ENCODE peak calls at places on chromosomes 2 and 18, in five cellular contexts. One of them, this sample, is unnamed.

GRCh38 chr18:43486462-43486861 is 209.2 kb upstream of the SYT4 start:
- DNase-seq in GM23248: peak
- DNase-seq in K562: no peak
- DNase-seq in DND-41: peak
- DNase-seq in hepatocyte: no peak
- DNase-seq in this sample: no peak

GRCh38 chr2:201234167-201235139 is 25.9 kb upstream of the CASP8 start:
- DNase-seq in K562: no peak
- DNase-seq in hepatocyte: no peak
- DNase-seq in GM23248: peak
- DNase-seq in DND-41: peak
- DNase-seq in this sample: peak

GRCh38 chr2:209638346-209638745 is 133.3 kb upstream of the UNC80 start:
- DNase-seq in K562: no peak
- DNase-seq in GM23248: peak
- DNase-seq in DND-41: no peak
- DNase-seq in hepatocyte: no peak
- DNase-seq in this sample: no peak

GRCh38 chr18:32730620-32731021 is 42.2 kb downstream of the KLHL14 start:
- DNase-seq in GM23248: peak
- DNase-seq in DND-41: peak
- DNase-seq in K562: no peak
- DNase-seq in hepatocyte: no peak
- DNase-seq in this sample: peak

GRCh38 chr18:50011813-50012445 is 183.0 kb downstream of the MYO5B start:
- DNase-seq in hepatocyte: no peak
- DNase-seq in DND-41: no peak
- DNase-seq in K562: no peak
- DNase-seq in GM23248: peak
- DNase-seq in this sample: no peak

GRCh38 chr2:101359436-101359835 is 27.9 kb downstream of the CREG2 start:
- DNase-seq in GM23248: no peak
- DNase-seq in DND-41: no peak
- DNase-seq in hepatocyte: no peak
- DNase-seq in K562: no peak
- DNase-seq in this sample: no peak

GRCh38 chr2:101809656-101810055 is 112.1 kb downstream of the MAP4K4 start:
- DNase-seq in hepatocyte: no peak
- DNase-seq in GM23248: no peak
- DNase-seq in DND-41: no peak
- DNase-seq in K562: no peak
- DNase-seq in this sample: peak

GRCh38 chr18:21000667-21001066 is 110.9 kb downstream of the ROCK1 start:
- DNase-seq in GM23248: peak
- DNase-seq in hepatocyte: no peak
- DNase-seq in K562: no peak
- DNase-seq in DND-41: no peak
- DNase-seq in this sample: peak

GRCh38 chr2:172106128-172106961 is 3.6 kb upstream of the DLX2 start:
- DNase-seq in K562: peak
- DNase-seq in DND-41: no peak
- DNase-seq in GM23248: peak
- DNase-seq in hepatocyte: peak
- DNase-seq in this sample: peak

GRCh38 chr18:23718731-23719130 is 29.5 kb downstream of the LAMA3 start:
- DNase-seq in K562: no peak
- DNase-seq in GM23248: no peak
- DNase-seq in hepatocyte: no peak
- DNase-seq in DND-41: no peak
- DNase-seq in this sample: no peak
- H2AFZ ChIP-seq in K562: no peak
- H2AFZ ChIP-seq in GM23248: no peak
- H2AFZ ChIP-seq in hepatocyte: no peak
- H2AFZ ChIP-seq in DND-41: no peak
- H2AFZ ChIP-seq in this sample: no peak

DNA sequence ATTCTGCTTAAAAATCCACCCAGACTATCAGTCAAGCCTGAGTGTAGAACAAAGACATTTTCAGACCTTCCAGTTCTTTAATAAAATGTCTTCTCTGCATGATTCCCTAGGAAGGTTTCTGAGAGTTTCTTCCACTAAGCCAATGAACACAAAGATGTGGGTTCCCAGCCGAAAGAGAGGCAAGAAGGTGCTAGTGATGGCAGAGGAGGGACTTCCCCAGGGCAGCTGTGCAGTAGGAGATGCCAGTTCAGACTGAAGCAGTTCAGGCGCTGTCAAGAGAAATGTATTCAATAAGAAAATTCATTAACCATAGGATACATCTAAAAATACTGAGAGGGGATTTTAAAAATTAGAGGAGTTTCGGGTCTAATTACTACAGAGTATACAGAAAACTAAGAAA is 83.3 kb downstream of the RND3 start:
- DNase-seq in K562: no peak
- DNase-seq in GM23248: no peak
- DNase-seq in DND-41: peak
- DNase-seq in hepatocyte: no peak
- DNase-seq in this sample: no peak
- H3K4me2 ChIP-seq in K562: no peak
- H3K4me2 ChIP-seq in GM23248: peak
- H3K4me2 ChIP-seq in DND-41: peak
- H3K4me2 ChIP-seq in hepatocyte: no peak
- H3K4me2 ChIP-seq in this sample: peak

GRCh38 chr2:218662827-218663226 is 3.3 kb downstream of the BCS1L start:
- DNase-seq in DND-41: no peak
- DNase-seq in GM23248: no peak
- DNase-seq in K562: no peak
- DNase-seq in hepatocyte: no peak
- DNase-seq in this sample: no peak
- H3K27ac ChIP-seq in DND-41: no peak
- H3K27ac ChIP-seq in GM23248: no peak
- H3K27ac ChIP-seq in K562: no peak
- H3K27ac ChIP-seq in hepatocyte: no peak
- H3K27ac ChIP-seq in this sample: no peak

GRCh38 chr18:27712066-27712465 is 464.9 kb downstream of the CDH2 start:
- DNase-seq in GM23248: no peak
- DNase-seq in hepatocyte: peak
- DNase-seq in K562: no peak
- DNase-seq in DND-41: no peak
- DNase-seq in this sample: no peak

GRCh38 chr18:27715751-27716150 is 461.2 kb downstream of the CDH2 start:
- DNase-seq in hepatocyte: no peak
- DNase-seq in DND-41: peak
- DNase-seq in K562: no peak
- DNase-seq in GM23248: peak
- DNase-seq in this sample: peak

GRCh38 chr18:27709344-27709743 is 467.6 kb downstream of the CDH2 start:
- DNase-seq in DND-41: no peak
- DNase-seq in GM23248: no peak
- DNase-seq in K562: no peak
- DNase-seq in hepatocyte: no peak
- DNase-seq in this sample: no peak

GRCh38 chr18:27713727-27714080 is 463.2 kb downstream of the CDH2 start:
- DNase-seq in GM23248: peak
- DNase-seq in DND-41: no peak
- DNase-seq in K562: no peak
- DNase-seq in hepatocyte: peak
- DNase-seq in this sample: peak

GRCh38 chr18:27713037-27713726 is 463.7 kb downstream of the CDH2 start:
- DNase-seq in GM23248: peak
- DNase-seq in DND-41: no peak
- DNase-seq in hepatocyte: no peak
- DNase-seq in K562: no peak
- DNase-seq in this sample: no peak
- H2AFZ ChIP-seq in GM23248: no peak
- H2AFZ ChIP-seq in DND-41: no peak
- H2AFZ ChIP-seq in hepatocyte: no peak
- H2AFZ ChIP-seq in K562: no peak
- H2AFZ ChIP-seq in this sample: no peak

DNA sequence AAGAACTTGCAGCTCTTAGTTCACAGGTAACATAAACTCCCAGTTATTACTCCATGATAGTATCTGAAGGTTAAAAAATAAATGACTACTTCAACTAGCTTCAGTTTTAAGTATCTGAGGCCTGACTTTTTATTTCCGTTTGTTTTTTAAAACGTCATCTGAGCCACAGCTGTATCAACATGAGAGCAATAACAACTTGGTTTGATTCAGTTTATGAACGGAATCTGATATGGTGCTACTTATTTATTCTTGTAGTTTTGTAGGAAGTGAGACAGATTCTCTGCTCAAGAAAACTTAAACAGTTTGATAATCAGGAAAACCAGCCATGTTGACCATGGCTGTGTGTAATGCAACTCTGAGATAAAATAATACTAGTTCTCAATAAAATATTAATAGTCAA is 34.9 kb downstream of the NAB1 start:
- DNase-seq in hepatocyte: no peak
- DNase-seq in DND-41: no peak
- DNase-seq in GM23248: no peak
- DNase-seq in K562: no peak
- DNase-seq in this sample: no peak
- H3K4me2 ChIP-seq in hepatocyte: no peak
- H3K4me2 ChIP-seq in DND-41: no peak
- H3K4me2 ChIP-seq in GM23248: no peak
- H3K4me2 ChIP-seq in K562: no peak
- H3K4me2 ChIP-seq in this sample: no peak